ENCODE peak calls at places on chromosomes 12 and 14, in five cellular contexts. W, D, H, G and Y are unnamed samples.

GRCh38 chr12:39389399-39390150 is 53.3 kb downstream of the KIF21A start:
- DNase-seq in G (no peak), D (no peak), H (no peak), W (no peak), Y (no peak)

GRCh38 chr14:90624732-90625444 is 191.3 kb downstream of the TTC7B start:
- DNase-seq in W (no peak), H (no peak), D (no peak), G (no peak), Y (no peak)

GRCh38 chr12:75815756-75816155 is 215.8 kb downstream of the PHLDA1 start:
- DNase-seq in W (no peak), D (no peak), H (no peak), G (no peak), Y (no peak)

GRCh38 chr12:84822541-84822940 is 90.1 kb downstream of the SLC6A15 start:
- DNase-seq in H (no peak), D (no peak), G (no peak), W (no peak), Y (no peak)

GRCh38 chr14:55802986-55803431 is 223.0 kb downstream of the KTN1 start:
- DNase-seq in W (no peak), H (no peak), G (no peak), D (no peak), Y (no peak)

GRCh38 chr12:104611671-104612070 is 154.9 kb downstream of the CHST11 start:
- DNase-seq in G (no peak), W (no peak), D (no peak), H (no peak), Y (no peak)

GRCh38 chr12:54452628-54453027 is 20.8 kb downstream of the GTSF1 start:
- DNase-seq in H (no peak), G (no peak), W (no peak), D (no peak), Y (no peak)

GRCh38 chr14:96904201-96904600 is 107.0 kb downstream of the VRK1 start:
- DNase-seq in D (no peak), H (no peak), W (no peak), G (no peak), Y (no peak)

GRCh38 chr12:16606936-16607335 is 974 bp upstream of the LMO3 start:
- DNase-seq in H (no peak), D (no peak), W (no peak), G (no peak), Y (no peak)

GRCh38 chr12:57887631-57888406 is 41.3 kb upstream of the CTDSP2 start:
- DNase-seq in H (no peak), D (no peak), W (no peak), G (no peak), Y (peak; percentile 61)

GRCh38 chr14:55071870-55072640 is 20.6 kb downstream of the MAPK1IP1L start:
- DNase-seq in W (no peak), G (no peak), D (no peak), H (no peak), Y (no peak)